ENCODE peak calls at places on chromosomes 16 and 17, in ten cellular contexts. G is right cardiac atrium, O is transverse colon, S is AG04450, J is PC-3, T is ascending aorta, D is PC-9, C is OCI-LY7, U is GM23248, I is SK-N-SH. X is an unnamed sample.

GRCh38 chr17:27620721-27621120 is 10.3 kb upstream of the LGALS9 start:
- DNase-seq in I (no peak), U (no peak), G (no peak), S (no peak), O (no peak), D (no peak), C (no peak), T (no peak), J (no peak), X (no peak)

GRCh38 chr16:51523400-51523799 is 372.3 kb upstream of the SALL1 start:
- DNase-seq in O (no peak), J (no peak), D (no peak), G (no peak), S (no peak), I (no peak), C (no peak), T (no peak), U (peak; percentile 45), X (no peak)

GRCh38 chr17:67007266-67007665 is 37.1 kb upstream of the CACNG1 start:
- DNase-seq in I (no peak), D (no peak), T (no peak), U (no peak), J (no peak), G (no peak), C (no peak), S (no peak), O (no peak), X (no peak)

GRCh38 chr16:64133396-64133795 is 988.5 kb downstream of the CDH11 start:
- DNase-seq in T (no peak), S (no peak), O (no peak), I (no peak), D (no peak), C (no peak), U (no peak), J (no peak), G (no peak), X (no peak)

GRCh38 chr17:18185391-18185790 is 1.8 kb downstream of the ALKBH5 start:
- DNase-seq in J (peak; percentile 38), T (no peak), C (peak; percentile 16), S (no peak), U (peak; percentile 64), I (no peak), D (no peak), O (no peak), G (no peak), X (no peak)

GRCh38 chr16:27318399-27319256 is 4.9 kb downstream of the IL4R start:
- DNase-seq in J (no peak), T (peak; percentile 76), S (no peak), I (no peak), D (peak; percentile 88), O (peak; percentile 48), U (no peak), C (peak; percentile 56), G (peak; percentile 61), X (no peak)

GRCh38 chr16:4538067-4538385 is 547 bp downstream of the CDIP1 start:
- DNase-seq in T (no peak), S (no peak), G (no peak), U (peak; percentile 55), J (no peak), I (no peak), D (no peak), C (no peak), O (no peak), X (no peak)

GRCh38 chr17:74454197-74455024 is 12.0 kb upstream of the CD300A start:
- DNase-seq in T (peak; percentile 95), G (peak; percentile 94), D (peak; percentile 55), C (peak; percentile 48), J (no peak), S (peak; percentile 4), O (peak; percentile 94), U (peak; percentile 93), I (no peak), X (no peak)

GRCh38 chr17:78812849-78813248 is 27.8 kb downstream of the USP36 start:
- DNase-seq in D (no peak), T (no peak), C (no peak), O (no peak), U (no peak), S (no peak), I (no peak), G (no peak), J (no peak), X (no peak)

GRCh38 chr16:72722552-72722951 is 325.4 kb downstream of the ZFHX3 start:
- DNase-seq in J (no peak), G (no peak), C (no peak), U (no peak), D (no peak), O (no peak), T (no peak), S (no peak), I (no peak), X (no peak)

GRCh38 chr17:17125136-17126084 is 80.7 kb downstream of the PLD6 start:
- DNase-seq in S (no peak), J (no peak), I (peak; percentile 72), T (no peak), C (no peak), U (no peak), O (no peak), G (no peak), D (no peak), X (no peak)

GRCh38 chr17:21042434-21043295 is at the start of gene USP22:
- DNase-seq in O (no peak), S (no peak), J (no peak), D (no peak), G (no peak), C (peak; percentile 98), I (peak; percentile 92), U (peak; percentile 98), T (no peak), X (peak; percentile 93)

GRCh38 chr16:27906883-27907282 is 156.6 kb downstream of the GSG1L start:
- DNase-seq in S (no peak), D (no peak), O (no peak), U (no peak), I (peak; percentile 48), G (no peak), C (no peak), T (no peak), J (no peak), X (no peak)

GRCh38 chr16:11198817-11199216 is 57.2 kb downstream of the SOCS1 start:
- DNase-seq in O (peak; percentile 81), I (no peak), U (no peak), S (no peak), G (no peak), D (peak; percentile 84), J (peak; percentile 80), T (no peak), C (peak; percentile 14), X (no peak)

GRCh38 chr17:16820161-16820877 is 130.3 kb downstream of the CCDC144A start:
- DNase-seq in J (no peak), U (no peak), T (no peak), I (no peak), D (no peak), O (peak; percentile 15), G (peak; percentile 53), C (no peak), S (no peak), X (no peak)

GRCh38 chr17:82948081-82948511 is 108.3 kb upstream of the ZNF750 start:
- DNase-seq in O (peak; percentile 6), I (no peak), D (no peak), S (no peak), G (no peak), U (no peak), J (no peak), T (no peak), C (no peak), X (no peak)
- H3K9me3 ChIP-seq in O (peaks cover 8% of the 10 kb centered on the region), I (peaks cover 23% of the 10 kb centered on the region), D (peaks cover 6% of the 10 kb centered on the region), S (peaks cover 63% of the 10 kb centered on the region), G (peaks cover 3% of the 10 kb centered on the region), U (no peaks in the 10 kb centered on the region), J (no peaks in the 10 kb centered on the region), T (peaks cover 35% of the 10 kb centered on the region), C (peaks cover 30% of the 10 kb centered on the region), X (peaks cover 11% of the 10 kb centered on the region)

GRCh38 chr16:15415411-15416070 is 18.8 kb upstream of the BMERB1 start:
- DNase-seq in U (peak; percentile 72), D (peak; percentile 81), S (no peak), G (no peak), O (no peak), J (peak; percentile 65), C (no peak), T (no peak), I (no peak), X (no peak)
- H3K9me3 ChIP-seq in U (no peaks in the 10 kb centered on the region), D (no peaks in the 10 kb centered on the region), S (no peaks in the 10 kb centered on the region), G (no peaks in the 10 kb centered on the region), O (no peaks in the 10 kb centered on the region), J (no peaks in the 10 kb centered on the region), C (no peaks in the 10 kb centered on the region), T (no peaks in the 10 kb centered on the region), I (no peaks in the 10 kb centered on the region), X (no peaks in the 10 kb centered on the region)

GRCh38 chr17:22707626-22708025 is 1015.3 kb downstream of the KCNJ18 start:
- DNase-seq in I (no peak), C (no peak), D (no peak), O (no peak), G (no peak), T (no peak), S (no peak), J (no peak), U (no peak), X (no peak)
- H3K9me3 ChIP-seq in I (no peaks in the 10 kb centered on the region), C (no peaks in the 10 kb centered on the region), D (no peaks in the 10 kb centered on the region), O (no peaks in the 10 kb centered on the region), G (no peaks in the 10 kb centered on the region), T (no peaks in the 10 kb centered on the region), S (peaks cover 50% of the 10 kb centered on the region), J (peaks cover 6% of the 10 kb centered on the region), U (no peaks in the 10 kb centered on the region), X (no peaks in the 10 kb centered on the region)

GRCh38 chr16:35560637-35560984 is 2101.2 kb downstream of the TP53TG3F start:
- DNase-seq in C (no peak), T (no peak), I (no peak), G (no peak), J (no peak), U (no peak), D (no peak), O (no peak), S (no peak), X (no peak)

GRCh38 chr16:35559911-35560636 is 2100.7 kb downstream of the TP53TG3F start:
- DNase-seq in I (no peak), O (no peak), T (no peak), G (no peak), D (peak; percentile 37), C (no peak), U (no peak), S (no peak), J (peak; percentile 28), X (no peak)

GRCh38 chr16:35562919-35563318 is 2103.5 kb downstream of the TP53TG3F start:
- DNase-seq in T (no peak), J (no peak), U (no peak), C (no peak), G (no peak), S (no peak), D (no peak), O (no peak), I (no peak), X (no peak)

GRCh38 chr16:35562471-35562870 is 2103.1 kb downstream of the TP53TG3F start:
- DNase-seq in U (no peak), T (no peak), S (no peak), J (no peak), C (no peak), O (no peak), D (no peak), G (no peak), I (no peak), X (no peak)

DNA sequence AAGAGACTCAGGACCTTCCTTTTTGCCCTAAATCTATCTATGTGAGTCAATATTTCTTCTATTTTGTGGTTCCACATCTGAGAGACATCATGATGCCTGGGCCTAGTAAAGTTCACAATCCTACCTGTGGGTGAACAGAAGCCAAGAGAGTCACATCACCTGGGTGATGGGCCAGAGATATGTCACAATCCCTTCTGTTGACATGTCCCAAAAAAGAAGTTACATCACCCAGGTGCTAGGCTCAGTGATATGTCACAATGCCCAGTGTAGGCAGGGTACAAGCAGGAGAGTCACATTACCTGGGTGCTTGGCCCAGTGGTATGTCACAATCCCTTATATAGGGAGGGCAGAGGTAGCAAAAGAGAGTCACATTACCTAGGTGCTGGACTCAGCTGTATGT is 2101.9 kb downstream of the TP53TG3F start:
- DNase-seq in T (no peak), C (no peak), G (no peak), U (no peak), S (no peak), J (no peak), D (no peak), I (no peak), O (no peak), X (no peak)
- H3K9me3 ChIP-seq in T (no peaks in the 10 kb centered on the region), C (no peaks in the 10 kb centered on the region), G (no peaks in the 10 kb centered on the region), U (no peaks in the 10 kb centered on the region), S (peaks cover 30% of the 10 kb centered on the region), J (no peaks in the 10 kb centered on the region), D (no peaks in the 10 kb centered on the region), I (no peaks in the 10 kb centered on the region), O (no peaks in the 10 kb centered on the region), X (peaks cover 4% of the 10 kb centered on the region)